ENCODE peak calls at places on chromosomes 5 and 9, in seven cellular contexts. K, O, T, P, C, Z and X are unnamed samples.
A peak's percentile ranks its signal among the peaks of the same experiment; 100 is the strongest.

GRCh38 chr5:54743581-54743980 is 226.0 kb downstream of the SNX18 start:
- DNase-seq in P (no peak), T (no peak), O (no peak), Z (no peak), K (no peak), C (no peak), X (no peak)

GRCh38 chr5:132001647-132002561 is 9.6 kb downstream of the ACSL6 start:
- DNase-seq in K (peak; percentile 62), Z (peak; percentile 66), O (no peak), P (peak; percentile 8), T (peak; percentile 29), C (peak; percentile 29), X (no peak)

GRCh38 chr5:115028557-115028956 is 141.2 kb downstream of the TRIM36 start:
- DNase-seq in K (no peak), Z (no peak), C (no peak), O (no peak), T (no peak), P (no peak), X (no peak)

GRCh38 chr9:72977670-72978069 is 24.8 kb upstream of the ALDH1A1 start:
- DNase-seq in Z (no peak), O (no peak), C (no peak), K (no peak), P (no peak), T (no peak), X (no peak)

GRCh38 chr9:110427497-110428104 is 89.9 kb upstream of the TXNDC8 start:
- DNase-seq in O (peak; percentile 29), C (peak; percentile 69), T (peak; percentile 10), K (peak; percentile 79), Z (peak; percentile 60), P (peak; percentile 59), X (peak; percentile 58)

GRCh38 chr9:135004772-135005171 is 82.7 kb upstream of the OLFM1 start:
- DNase-seq in C (no peak), T (no peak), P (no peak), K (no peak), O (no peak), Z (no peak), X (no peak)

GRCh38 chr5:149130121-149130931 is 11.0 kb upstream of the ABLIM3 start:
- DNase-seq in Z (no peak), C (no peak), O (no peak), T (no peak), P (peak; percentile 69), K (no peak), X (no peak)

GRCh38 chr9:122378236-122378635 is 7.4 kb downstream of the PTGS1 start:
- DNase-seq in P (no peak), C (no peak), K (no peak), Z (no peak), O (no peak), T (no peak), X (no peak)

GRCh38 chr9:93250185-93250584 is 66.2 kb downstream of the WNK2 start:
- DNase-seq in O (no peak), Z (no peak), T (no peak), C (no peak), K (peak; percentile 14), P (no peak), X (no peak)

DNA sequence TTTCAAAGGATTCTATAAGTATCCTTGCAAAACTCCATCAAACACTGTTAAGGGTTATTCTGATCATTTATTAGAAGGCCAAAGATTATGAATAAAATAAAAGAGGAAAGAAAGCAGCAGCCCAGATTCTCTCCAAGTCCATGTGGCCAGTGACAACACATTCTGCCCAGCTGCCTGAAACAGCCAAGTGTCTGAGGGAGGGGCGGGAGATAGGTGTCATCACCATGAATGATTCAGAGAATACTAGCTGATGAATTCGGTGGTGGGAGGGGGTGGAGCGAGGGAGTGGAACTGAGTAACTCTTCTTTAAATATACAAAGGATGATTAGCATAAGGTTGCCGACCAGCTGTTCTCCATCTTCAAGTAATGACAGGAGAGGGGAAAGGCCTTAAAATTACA is 21.2 kb downstream of the NREP start:
- DNase-seq in O (no peak), Z (no peak), C (peak; percentile 50), K (no peak), P (peak; percentile 98), T (peak; percentile 36), X (peak; percentile 30)
- H3K36me3 ChIP-seq in O (peaks cover 100% of the 10 kb centered on the region), Z (peaks cover 24% of the 10 kb centered on the region), C (no peaks in the 10 kb centered on the region), K (no peaks in the 10 kb centered on the region), P (peaks cover 3% of the 10 kb centered on the region), T (peaks cover 33% of the 10 kb centered on the region), X (peaks cover 9% of the 10 kb centered on the region)

DNA sequence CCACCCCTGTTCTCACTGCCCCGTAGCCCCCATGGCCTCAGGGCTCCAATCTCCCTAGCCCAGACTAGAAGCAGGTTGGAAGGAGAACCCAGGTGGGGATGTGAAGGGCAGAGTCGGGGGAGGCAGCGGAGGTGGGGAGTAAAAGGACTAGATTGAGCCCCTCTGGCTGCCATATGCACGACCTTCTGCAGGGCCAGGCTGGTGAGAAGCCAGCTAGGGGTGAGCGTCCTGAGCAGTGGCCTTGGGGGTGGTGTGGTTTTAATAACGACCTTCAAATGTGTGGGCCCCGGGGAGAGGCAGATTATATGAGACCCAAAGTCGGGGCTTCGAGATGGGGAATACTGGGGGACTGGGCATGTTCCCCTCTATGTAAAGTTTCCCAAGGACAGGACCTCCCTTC is 139.5 kb downstream of the C9orf50 start:
- DNase-seq in K (no peak), O (no peak), P (no peak), Z (no peak), C (peak; percentile 14), T (no peak), X (no peak)
- H3K27ac ChIP-seq in K (peak overlapping the region; percentile 92), O (no peak overlapping the region), P (peak overlapping the region; percentile 91), Z (peak overlapping the region; percentile 99), C (peak overlapping the region; percentile 100), T (peak overlapping the region; percentile 100), X (peak overlapping the region; percentile 99)

DNA sequence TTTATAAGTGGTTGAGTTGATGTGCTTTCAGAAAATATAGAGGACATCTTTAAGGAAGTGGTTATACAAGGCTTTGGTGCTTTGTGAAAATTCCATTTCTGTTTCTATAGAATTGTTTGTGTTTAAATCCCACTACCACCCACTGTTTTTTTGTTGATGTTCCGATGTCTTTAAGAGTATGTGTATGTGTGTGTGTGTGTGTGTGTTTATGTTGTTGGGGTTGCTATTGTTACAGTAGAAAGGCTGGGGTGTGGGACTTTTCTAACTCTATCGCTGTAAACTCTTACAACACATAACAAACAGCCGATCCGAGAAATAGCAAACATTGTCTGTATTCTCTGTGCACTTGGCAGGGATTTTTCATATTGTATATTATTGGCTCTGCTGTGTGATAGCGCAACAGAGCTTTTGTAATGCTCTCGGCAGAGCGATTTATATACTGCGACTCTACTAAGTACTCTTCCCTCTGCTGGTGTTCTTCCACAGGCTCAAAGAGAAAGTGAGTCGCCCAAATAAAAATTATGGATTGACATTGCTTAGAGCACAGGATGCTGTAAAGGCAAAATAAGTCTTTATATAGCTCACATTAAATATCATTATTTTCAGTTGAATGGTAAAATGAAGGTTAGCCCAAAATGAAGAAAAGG is 492.1 kb upstream of the ARRDC3 start:
- DNase-seq in Z (no peak), P (peak; percentile 72), T (no peak), O (no peak), C (no peak), K (no peak), X (no peak)
- H3K4me3 ChIP-seq in Z (no peak overlapping the region), P (peak overlapping the region; percentile 53), T (no peak overlapping the region), O (no peak overlapping the region), C (no peak overlapping the region), K (no peak overlapping the region), X (no peak overlapping the region)

GRCh38 chr5:160516696-160517530 is 95.3 kb downstream of the PTTG1 start:
- DNase-seq in O (no peak), C (no peak), P (no peak), K (no peak), T (no peak), Z (peak; percentile 41), X (peak; percentile 20)

GRCh38 chr5:160524827-160525226 is 103.2 kb downstream of the PTTG1 start:
- DNase-seq in O (no peak), C (no peak), P (no peak), Z (no peak), T (no peak), K (no peak), X (no peak)

GRCh38 chr5:160525471-160526261 is 104.0 kb downstream of the PTTG1 start:
- DNase-seq in O (no peak), T (no peak), C (no peak), K (no peak), P (no peak), Z (no peak), X (no peak)

GRCh38 chr5:160521392-160521663 is 99.7 kb downstream of the PTTG1 start:
- DNase-seq in O (no peak), K (no peak), Z (no peak), T (no peak), C (no peak), P (no peak), X (no peak)

GRCh38 chr5:160520609-160521391 is 99.1 kb downstream of the PTTG1 start:
- DNase-seq in P (no peak), T (no peak), C (no peak), K (no peak), Z (no peak), O (no peak), X (no peak)
- H3K36me3 ChIP-seq in P (no peaks in the 10 kb centered on the region), T (no peaks in the 10 kb centered on the region), C (no peaks in the 10 kb centered on the region), K (no peaks in the 10 kb centered on the region), Z (no peaks in the 10 kb centered on the region), O (no peaks in the 10 kb centered on the region), X (no peaks in the 10 kb centered on the region)